ENCODE peak calls at places on chromosomes 11 and 22, in seven cellular contexts. H is stimulated activated CD4-positive, alpha-beta T cell treated with anti-CD3 and anti-CD28 coated beads, Interleukin-15, amount 100 ng/mL, for 48 hours; D is GOT3; Z is fibroblast of pulmonary artery; Y is stimulated activated CD8-positive, alpha-beta memory T cell treated with anti-CD3 and anti-CD28 coated beads, Interleukin-4, amount 100 ng/mL, for 24 hours; S is IMR-90; U is activated naive CD8-positive, alpha-beta T cell treated with anti-CD3 and anti-CD28 coated beads, Interleukin-2, amount 50 U/mL, for 24 hours. J is an unnamed sample.

GRCh38 chr11:9222654-9223053 is 42.5 kb downstream of the DENND5A start:
- DNase-seq in Z (no peak), Y (no peak), H (no peak), S (no peak), D (no peak), U (no peak), J (no peak)

GRCh38 chr11:74004694-74005615 is 3.9 kb downstream of the UCP3 start:
- DNase-seq in Z (no peak), U (peak), Y (peak), D (no peak), H (peak), S (no peak), J (no peak)

GRCh38 chr11:70405679-70406395 is 7.5 kb downstream of the CTTN start:
- DNase-seq in H (no peak), Z (no peak), U (no peak), S (no peak), Y (no peak), D (no peak), J (no peak)

GRCh38 chr11:109071712-109072524 is 350.1 kb upstream of the C11orf87 start:
- DNase-seq in Y (no peak), U (no peak), D (no peak), H (no peak), S (peak), Z (peak), J (no peak)

GRCh38 chr22:37193629-37194191 is 5.7 kb upstream of the C1QTNF6 start:
- DNase-seq in Z (peak), Y (peak), U (peak), H (no peak), D (no peak), S (peak), J (no peak)

GRCh38 chr11:132022718-132023117 is 652.3 kb downstream of the NTM start:
- DNase-seq in D (no peak), Z (peak), S (peak), U (no peak), Y (no peak), H (no peak), J (no peak)

GRCh38 chr22:20117656-20118571 is 888 bp upstream of the TRMT2A start:
- DNase-seq in Y (peak), S (peak), Z (peak), D (no peak), H (peak), U (peak), J (no peak)

GRCh38 chr11:61912530-61912898 is 4.9 kb downstream of the RAB3IL1 start:
- DNase-seq in Y (no peak), H (no peak), S (no peak), Z (no peak), U (no peak), D (no peak), J (no peak)

GRCh38 chr11:105960252-105961245 is 61.5 kb downstream of the MSANTD4 start:
- DNase-seq in Z (no peak), D (no peak), H (no peak), U (no peak), Y (no peak), S (no peak), J (peak)

GRCh38 chr11:79428406-79428805 is 12.4 kb downstream of the TENM4 start:
- DNase-seq in D (no peak), U (no peak), S (no peak), Z (no peak), H (no peak), Y (no peak), J (no peak)

GRCh38 chr11:77449060-77449521 is 24.8 kb downstream of the PAK1 start:
- DNase-seq in H (no peak), Y (no peak), D (no peak), Z (no peak), S (no peak), U (no peak), J (no peak)

GRCh38 chr11:129828301-129828836 is 12.7 kb downstream of the TMEM45B start:
- DNase-seq in U (no peak), Y (no peak), Z (peak), S (no peak), H (no peak), D (no peak), J (no peak)

GRCh38 chr11:116073854-116074837 is 569.9 kb upstream of the CADM1 start:
- DNase-seq in D (no peak), U (no peak), Y (no peak), Z (no peak), S (no peak), H (no peak), J (no peak)

GRCh38 chr22:47322854-47323253 is 560.4 kb downstream of the TBC1D22A start:
- DNase-seq in Z (no peak), U (no peak), S (no peak), H (no peak), D (no peak), Y (no peak), J (no peak)

GRCh38 chr11:65435981-65436411 is 13.4 kb downstream of the NEAT1 start:
- DNase-seq in U (no peak), S (no peak), Z (peak), H (no peak), D (no peak), Y (no peak), J (no peak)

GRCh38 chr11:45755281-45755859 is 49.6 kb upstream of the SLC35C1 start:
- DNase-seq in D (no peak), U (no peak), Y (no peak), H (no peak), S (no peak), Z (no peak), J (no peak)

GRCh38 chr11:26837154-26837553 is 115.3 kb upstream of the SLC5A12 start:
- DNase-seq in S (no peak), D (no peak), H (no peak), Z (no peak), Y (no peak), U (no peak), J (no peak)

GRCh38 chr22:20725987-20726558 is 47.8 kb upstream of the SERPIND1 start:
- DNase-seq in Z (no peak), H (no peak), D (no peak), Y (no peak), S (no peak), U (no peak), J (no peak)

GRCh38 chr11:117428856-117429229 is 101.2 kb downstream of the CEP164 start:
- DNase-seq in U (no peak), D (no peak), Y (no peak), Z (no peak), H (no peak), S (no peak), J (no peak)

GRCh38 chr11:102534261-102534872 is 3.8 kb upstream of the MMP7 start:
- DNase-seq in H (no peak), Y (no peak), U (no peak), S (no peak), Z (no peak), D (no peak), J (no peak)

GRCh38 chr11:69653406-69653960 is 12.5 kb downstream of the CCND1 start:
- DNase-seq in S (no peak), D (no peak), Y (no peak), Z (no peak), H (no peak), U (no peak), J (no peak)

GRCh38 chr22:37529652-37530345 is 10.6 kb upstream of the CARD10 start:
- DNase-seq in D (no peak), S (no peak), Y (no peak), U (no peak), H (no peak), Z (no peak), J (no peak)

GRCh38 chr11:134951305-134951700 is 539.3 kb upstream of the B3GAT1 start:
- DNase-seq in U (no peak), H (no peak), Y (no peak), S (peak), D (no peak), Z (peak), J (no peak)

GRCh38 chr11:131656839-131657211 is 286.4 kb downstream of the NTM start:
- DNase-seq in Y (no peak), U (no peak), S (no peak), D (no peak), Z (no peak), H (no peak), J (peak)

GRCh38 chr11:124119103-124119502 is 3.9 kb downstream of the VWA5A start:
- DNase-seq in Y (no peak), U (no peak), Z (no peak), D (no peak), H (no peak), S (no peak), J (no peak)

GRCh38 chr11:40825435-40825834 is 634.0 kb downstream of the LRRC4C start:
- DNase-seq in H (no peak), U (no peak), Z (no peak), D (no peak), S (no peak), Y (no peak), J (no peak)

GRCh38 chr11:9280655-9281301 is 15.6 kb upstream of the DENND5A start:
- DNase-seq in S (peak), H (peak), U (peak), Y (peak), Z (peak), D (no peak), J (no peak)

GRCh38 chr11:60985991-60986915 is 14.8 kb downstream of the CD6 start:
- DNase-seq in S (peak), U (peak), Z (peak), H (peak), Y (peak), D (no peak), J (no peak)

GRCh38 chr22:37232140-37232998 is 11.7 kb downstream of the RAC2 start:
- DNase-seq in U (peak), D (no peak), S (no peak), H (no peak), Z (no peak), Y (no peak), J (no peak)

GRCh38 chr11:30196400-30197206 is 34.2 kb upstream of the FSHB start:
- DNase-seq in D (peak), U (peak), Z (peak), H (peak), Y (peak), S (peak), J (peak)

GRCh38 chr11:35905901-35906661 is 37.8 kb upstream of the LDLRAD3 start:
- DNase-seq in Y (no peak), S (peak), H (no peak), D (no peak), U (no peak), Z (peak), J (no peak)